ENCODE peak calls at places on chromosomes 12 and 14, in seven cellular contexts. Z, S, G, L, C, H and R are unnamed samples.
A peak's percentile ranks its signal among the peaks of the same experiment; 100 is the strongest.

GRCh38 chr14:24362241-24362960 is 5.6 kb upstream of the NFATC4 start:
- DNase-seq in Z (no peak), S (no peak), G (no peak), L (no peak), C (peak; percentile 14), H (no peak), R (no peak)

GRCh38 chr12:26878661-26879119 is 45.7 kb upstream of the ITPR2 start:
- DNase-seq in Z (peak; percentile 87), S (no peak), G (no peak), L (peak; percentile 92), C (no peak), H (no peak), R (no peak)

GRCh38 chr12:6925543-6926279 is 2.0 kb upstream of the ATN1 start:
- DNase-seq in Z (no peak), S (peak; percentile 55), G (peak; percentile 85), L (no peak), C (peak; percentile 96), H (no peak), R (no peak)

GRCh38 chr12:124979568-124979967 is 9.4 kb downstream of the DHX37 start:
- DNase-seq in Z (no peak), S (no peak), G (no peak), L (no peak), C (peak; percentile 68), H (no peak), R (no peak)

GRCh38 chr14:102314242-102315011 is 5.1 kb upstream of the ZNF839 start:
- DNase-seq in Z (peak; percentile 86), S (peak; percentile 54), G (peak; percentile 70), L (peak; percentile 86), C (peak; percentile 91), H (peak; percentile 28), R (peak; percentile 97)

GRCh38 chr14:33997611-33998010 is 46.7 kb upstream of the EGLN3 start:
- DNase-seq in Z (no peak), S (no peak), G (no peak), L (no peak), C (no peak), H (no peak), R (no peak)

GRCh38 chr14:24274101-24274543 is 2.7 kb upstream of the RABGGTA start:
- DNase-seq in Z (peak; percentile 59), S (no peak), G (peak; percentile 99), L (peak; percentile 62), C (no peak), H (no peak), R (no peak)

GRCh38 chr12:42590324-42590934 is 883 bp upstream of the PRICKLE1 start:
- DNase-seq in Z (peak; percentile 10), S (no peak), G (peak; percentile 30), L (peak; percentile 38), C (peak; percentile 79), H (no peak), R (peak; percentile 34)

GRCh38 chr12:79935624-79936040 is 735 bp upstream of the PPP1R12A start:
- DNase-seq in Z (peak; percentile 37), S (no peak), G (peak; percentile 32), L (no peak), C (no peak), H (no peak), R (no peak)

GRCh38 chr12:6869049-6870021 is 2.0 kb downstream of the TPI1 start:
- DNase-seq in Z (peak; percentile 85), S (peak; percentile 48), G (peak; percentile 62), L (peak; percentile 77), C (peak; percentile 99), H (no peak), R (no peak)

GRCh38 chr12:65956056-65956738 is 131.9 kb downstream of the HMGA2 start:
- DNase-seq in Z (no peak), S (no peak), G (no peak), L (no peak), C (no peak), H (no peak), R (no peak)

GRCh38 chr14:71011479-71011878 is 104.2 kb downstream of the PCNX1 start:
- DNase-seq in Z (no peak), S (no peak), G (no peak), L (no peak), C (no peak), H (no peak), R (no peak)

GRCh38 chr12:65640489-65640901 is 183.8 kb upstream of the HMGA2 start:
- DNase-seq in Z (no peak), S (no peak), G (no peak), L (no peak), C (no peak), H (no peak), R (no peak)

DNA sequence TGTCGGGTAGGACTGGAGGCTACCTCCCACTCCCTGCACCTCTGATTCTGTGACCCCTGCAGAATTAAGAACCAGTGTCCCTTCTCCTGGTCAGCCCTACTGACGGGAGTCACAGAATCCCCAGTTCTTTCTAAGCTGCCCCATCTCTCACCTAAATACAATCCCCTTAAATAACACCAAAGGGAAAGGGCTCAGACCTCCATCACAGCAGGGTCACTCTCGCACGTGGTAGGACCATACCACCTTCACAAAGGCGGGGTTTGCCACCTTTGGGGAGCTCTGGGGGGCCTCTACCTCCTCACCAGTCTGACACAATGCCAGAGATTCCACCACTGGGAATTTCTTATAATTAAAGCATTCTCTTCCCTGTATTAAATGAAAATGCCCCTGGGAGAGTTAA is 35.6 kb downstream of the DAD1 start:
- DNase-seq in Z (no peak), S (no peak), G (no peak), L (no peak), C (no peak), H (no peak), R (no peak)
- H3K27ac ChIP-seq in Z (peak overlapping the region; percentile 97), S (no peak overlapping the region), G (no peak overlapping the region), L (no peak overlapping the region), C (no peak overlapping the region), H (no peak overlapping the region), R (no peak overlapping the region)

DNA sequence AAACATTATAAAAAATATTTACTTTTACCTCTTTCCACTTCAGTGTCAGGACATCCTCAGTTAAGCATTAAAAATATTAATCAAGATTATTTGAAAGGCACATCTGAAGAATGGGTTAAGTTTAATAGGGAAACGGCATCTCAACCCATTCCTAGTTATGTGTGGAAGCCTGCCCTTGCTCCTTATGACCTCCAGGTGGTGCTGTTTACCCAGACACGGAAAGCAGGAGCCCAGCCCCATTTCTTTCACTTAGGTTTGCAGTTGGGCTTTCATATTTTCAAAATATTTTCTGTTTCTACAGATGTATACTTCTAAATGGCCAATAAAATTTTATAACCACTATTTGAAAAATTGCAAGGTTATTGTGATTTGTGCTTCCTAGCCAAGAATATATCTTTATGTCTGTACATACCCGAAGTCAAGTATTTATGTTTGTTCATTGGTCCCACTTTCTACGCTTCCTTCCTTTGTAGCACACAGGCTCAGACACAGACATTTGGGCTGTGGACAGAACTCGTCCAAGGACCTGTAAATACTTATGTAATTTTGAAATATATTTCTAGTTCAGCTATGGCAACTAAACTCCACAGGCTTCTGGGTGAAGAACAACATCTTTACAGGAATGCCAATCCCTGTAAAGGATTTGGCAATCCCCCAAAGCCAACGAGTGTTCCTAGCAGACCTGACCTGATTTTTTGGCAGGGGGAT is 247.1 kb downstream of the AKAP6 start:
- DNase-seq in Z (peak; percentile 51), S (no peak), G (peak; percentile 21), L (no peak), C (peak; percentile 60), H (no peak), R (no peak)
- TF ChIP-seq CTCF in Z (peak; percentile 98), S (peak; percentile 98), G (peak; percentile 96), L (peak; percentile 87), C (peak; percentile 99), H (peak; percentile 94), R (peak; percentile 91)

GRCh38 chr14:65255029-65255545 is 152.8 kb upstream of the MAX start:
- DNase-seq in Z (no peak), S (no peak), G (peak; percentile 97), L (no peak), C (no peak), H (no peak), R (no peak)
- H3K4me3 ChIP-seq in Z (no peak overlapping the region), S (no peak overlapping the region), G (no peak overlapping the region), L (no peak overlapping the region), C (peak overlapping the region; percentile 34), H (no peak overlapping the region), R (no peak overlapping the region)

DNA sequence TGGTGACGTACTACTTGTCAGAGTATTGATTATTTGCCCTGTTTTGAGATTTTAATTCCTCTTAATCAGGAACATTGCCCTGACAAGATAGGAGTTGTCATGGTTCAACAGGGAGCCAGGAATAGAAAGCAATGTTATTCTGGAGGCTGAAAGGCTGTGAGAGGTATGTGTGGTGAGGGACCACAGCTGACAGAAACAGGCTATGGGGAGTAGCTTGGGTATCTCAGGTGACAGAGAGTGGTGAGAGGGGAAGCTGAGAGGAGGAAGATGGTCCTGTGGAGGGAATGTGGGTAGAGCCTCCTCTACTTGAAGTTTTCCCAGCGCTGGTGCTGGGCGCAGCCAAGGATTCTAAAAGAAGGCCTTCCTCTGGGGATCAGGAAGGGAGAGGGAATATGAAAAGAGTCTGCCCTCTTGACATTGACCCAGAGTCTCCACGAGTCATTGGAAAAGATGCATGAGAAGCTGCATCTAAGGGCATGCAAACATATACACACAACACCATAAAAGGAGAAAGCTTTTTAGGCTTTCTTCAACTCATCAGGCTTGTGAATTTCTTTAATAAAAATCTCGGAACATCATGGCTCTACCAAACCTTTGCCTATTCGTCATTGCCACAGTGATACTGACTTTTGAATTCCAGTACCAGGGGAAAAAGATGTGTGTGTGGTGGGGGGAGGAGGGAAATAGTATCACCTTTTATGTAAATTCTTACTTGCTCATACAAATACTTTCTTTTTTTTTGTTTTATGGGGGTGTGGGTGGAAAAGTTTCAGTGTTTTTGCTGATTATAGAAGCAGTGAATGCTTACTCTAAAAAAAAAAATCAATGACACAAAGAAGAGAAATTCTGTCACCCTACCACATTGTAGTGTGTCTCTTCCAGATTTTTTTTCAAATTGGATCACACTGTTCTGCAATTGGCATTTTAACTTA is 39.9 kb upstream of the DHRS7 start:
- DNase-seq in Z (peak; percentile 78), S (no peak), G (no peak), L (no peak), C (no peak), H (no peak), R (no peak)
- H3K27ac ChIP-seq in Z (peak overlapping the region; percentile 96), S (no peak overlapping the region), G (no peak overlapping the region), L (no peak overlapping the region), C (no peak overlapping the region), H (no peak overlapping the region), R (no peak overlapping the region)

DNA sequence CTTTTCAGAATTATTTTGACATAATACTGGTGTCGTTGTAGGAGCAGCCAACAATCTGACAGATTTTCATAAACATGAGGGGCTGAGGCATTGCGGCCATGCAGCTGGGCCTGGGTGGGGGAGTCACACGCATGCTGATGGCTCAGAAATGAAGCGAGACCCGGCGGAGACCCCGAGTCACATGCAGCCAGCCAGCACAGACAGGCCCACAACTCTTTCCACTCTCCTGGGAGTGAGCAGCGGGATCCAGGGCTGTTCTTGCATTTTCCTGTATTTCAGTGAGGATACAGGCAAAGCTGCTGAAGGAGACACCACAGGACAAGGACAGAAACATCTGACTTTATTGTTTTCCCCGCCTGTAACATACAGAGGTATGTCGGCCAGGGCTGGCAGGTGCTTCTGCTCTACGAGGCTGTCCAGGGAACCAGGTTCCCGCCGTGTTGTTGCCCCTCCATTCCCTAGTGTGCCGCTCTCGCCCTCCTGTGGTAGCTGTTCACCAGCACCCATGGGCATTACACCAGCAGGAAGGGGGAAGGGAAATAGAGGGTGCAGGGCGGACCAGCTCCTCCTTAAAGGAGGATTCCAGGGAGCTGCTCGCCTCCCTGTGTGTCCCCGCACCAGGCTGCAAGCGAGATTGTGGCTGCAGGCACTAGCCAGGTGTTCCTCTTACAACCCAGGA is 30.5 kb downstream of the FZD10 start:
- DNase-seq in Z (no peak), S (no peak), G (no peak), L (no peak), C (peak; percentile 80), H (no peak), R (no peak)
- TF ChIP-seq CTCF in Z (no peak), S (no peak), G (no peak), L (no peak), C (peak; percentile 62), H (no peak), R (no peak)

GRCh38 chr14:87409401-87409800 is 583.6 kb downstream of the GALC start:
- DNase-seq in Z (no peak), S (peak; percentile 43), G (peak; percentile 32), L (no peak), C (no peak), H (no peak), R (no peak)
- H3K4me3 ChIP-seq in Z (no peak overlapping the region), S (no peak overlapping the region), G (no peak overlapping the region), L (no peak overlapping the region), C (peak overlapping the region; percentile 28), H (no peak overlapping the region), R (no peak overlapping the region)